ENCODE peak calls at places on chromosomes 2 and 18, in five cellular contexts. V, I, H, Q and T are unnamed samples.
A peak's percentile ranks its signal among the peaks of the same experiment; 100 is the strongest.

GRCh38 chr2:160228141-160228963 is 28.3 kb upstream of the ITGB6 start:
- DNase-seq in V (peak; percentile 77), I (peak; percentile 29), H (no peak), Q (peak; percentile 92), T (peak; percentile 86)

GRCh38 chr2:177322801-177323261 is 58.3 kb upstream of the NFE2L2 start:
- DNase-seq in V (peak; percentile 92), I (peak; percentile 49), H (no peak), Q (peak; percentile 11), T (peak; percentile 93)

GRCh38 chr2:62447411-62447810 is 58.6 kb downstream of the TMEM17 start:
- DNase-seq in V (no peak), I (no peak), H (no peak), Q (no peak), T (no peak)

GRCh38 chr2:163662141-163662780 is 73.5 kb downstream of the FIGN start:
- DNase-seq in V (no peak), I (no peak), H (no peak), Q (no peak), T (peak; percentile 47)

GRCh38 chr2:9627310-9627709 is 3.5 kb downstream of the YWHAQ start:
- DNase-seq in V (no peak), I (no peak), H (no peak), Q (no peak), T (peak; percentile 26)

GRCh38 chr2:120476141-120476540 is 130.2 kb downstream of the INHBB start:
- DNase-seq in V (peak; percentile 41), I (peak; percentile 93), H (no peak), Q (no peak), T (peak; percentile 21)

GRCh38 chr18:72612894-72613537 is 68.9 kb upstream of the CBLN2 start:
- DNase-seq in V (no peak), I (no peak), H (no peak), Q (no peak), T (no peak)

GRCh38 chr2:176392125-176392704 is 123.0 kb downstream of the MTX2 start:
- DNase-seq in V (no peak), I (no peak), H (no peak), Q (no peak), T (no peak)

GRCh38 chr2:62306751-62307468 is 111.0 kb downstream of the B3GNT2 start:
- DNase-seq in V (peak; percentile 72), I (peak; percentile 62), H (no peak), Q (no peak), T (peak; percentile 75)

GRCh38 chr2:240873098-240873788 is 4.6 kb downstream of the AGXT start:
- DNase-seq in V (no peak), I (no peak), H (no peak), Q (no peak), T (no peak)

GRCh38 chr2:230358305-230358704 is 31.3 kb downstream of the SP140L start:
- DNase-seq in V (no peak), I (no peak), H (no peak), Q (no peak), T (peak; percentile 23)

GRCh38 chr18:10659000-10659399 is 133.2 kb downstream of the NAPG start:
- DNase-seq in V (no peak), I (no peak), H (no peak), Q (no peak), T (no peak)

GRCh38 chr2:67846341-67847070 is 216.3 kb downstream of the C1D start:
- DNase-seq in V (peak; percentile 92), I (peak; percentile 97), H (peak; percentile 78), Q (peak; percentile 82), T (peak; percentile 90)

GRCh38 chr18:50194623-50195532 is at the start of gene MYO5B:
- DNase-seq in V (peak; percentile 63), I (peak; percentile 92), H (peak; percentile 73), Q (peak; percentile 7), T (no peak)

GRCh38 chr2:56202722-56203121 is 18.9 kb downstream of the CCDC85A start:
- DNase-seq in V (no peak), I (no peak), H (no peak), Q (no peak), T (no peak)

GRCh38 chr18:76364282-76365259 is 130.5 kb downstream of the ZNF516 start:
- DNase-seq in V (no peak), I (no peak), H (no peak), Q (no peak), T (no peak)

GRCh38 chr18:45837283-45838070 is 12.0 kb downstream of the SIGLEC15 start:
- DNase-seq in V (no peak), I (peak; percentile 41), H (peak; percentile 81), Q (peak; percentile 45), T (peak; percentile 13)

GRCh38 chr18:5073026-5073944 is 123.8 kb downstream of the AKAIN1 start:
- DNase-seq in V (peak; percentile 7), I (no peak), H (peak; percentile 38), Q (peak; percentile 43), T (peak; percentile 29)

GRCh38 chr2:223084873-223085272 is 32.9 kb downstream of the KCNE4 start:
- DNase-seq in V (no peak), I (peak; percentile 75), H (peak; percentile 48), Q (no peak), T (no peak)

GRCh38 chr2:158127380-158127804 is 25.7 kb downstream of the UPP2 start:
- DNase-seq in V (no peak), I (no peak), H (no peak), Q (no peak), T (no peak)

GRCh38 chr2:8543412-8544167 is 138.3 kb upstream of the ID2 start:
- DNase-seq in V (no peak), I (peak; percentile 33), H (peak; percentile 22), Q (no peak), T (no peak)

GRCh38 chr2:69306897-69307695 is 79.9 kb downstream of the GFPT1 start:
- DNase-seq in V (peak; percentile 70), I (peak; percentile 69), H (peak; percentile 87), Q (peak; percentile 88), T (peak; percentile 44)

GRCh38 chr2:207825033-207825957 is 55.6 kb upstream of the FZD5 start:
- DNase-seq in V (no peak), I (no peak), H (no peak), Q (no peak), T (no peak)

GRCh38 chr2:25478736-25479135 is 137.0 kb upstream of the DNMT3A start:
- DNase-seq in V (no peak), I (no peak), H (no peak), Q (no peak), T (no peak)

GRCh38 chr2:218745559-218746469 is 35.2 kb downstream of the TTLL4 start:
- DNase-seq in V (no peak), I (peak; percentile 63), H (no peak), Q (no peak), T (peak; percentile 35)

GRCh38 chr2:223642496-223642895 is 40.3 kb upstream of the SCG2 start:
- DNase-seq in V (no peak), I (no peak), H (no peak), Q (no peak), T (no peak)

GRCh38 chr18:22505136-22505535 is 87.4 kb upstream of the CTAGE1 start:
- DNase-seq in V (no peak), I (no peak), H (no peak), Q (no peak), T (no peak)
- H3K27ac ChIP-seq in V (no peak overlapping the region), I (no peak overlapping the region), H (no peak overlapping the region), Q (peak overlapping the region; percentile 37), T (no peak overlapping the region)

GRCh38 chr2:164703915-164704706 is 82.8 kb upstream of the GRB14 start:
- DNase-seq in V (no peak), I (no peak), H (no peak), Q (peak; percentile 24), T (no peak)
- TF ChIP-seq CTCF in V (no peak), I (no peak), H (no peak), Q (peak; percentile 41), T (no peak)

GRCh38 chr18:7363338-7363737 is 132.4 kb downstream of the LRRC30 start:
- DNase-seq in V (no peak), I (no peak), H (no peak), Q (no peak), T (no peak)

GRCh38 chr18:7369006-7369405 is 138.1 kb downstream of the LRRC30 start:
- DNase-seq in V (no peak), I (no peak), H (no peak), Q (no peak), T (no peak)

GRCh38 chr18:7367336-7367735 is 136.4 kb downstream of the LRRC30 start:
- DNase-seq in V (no peak), I (no peak), H (peak; percentile 43), Q (peak; percentile 1), T (no peak)

GRCh38 chr18:7370375-7370774 is 139.5 kb downstream of the LRRC30 start:
- DNase-seq in V (no peak), I (no peak), H (no peak), Q (no peak), T (no peak)

GRCh38 chr18:7366597-7366996 is 135.7 kb downstream of the LRRC30 start:
- DNase-seq in V (no peak), I (no peak), H (no peak), Q (no peak), T (no peak)
- H3K27ac ChIP-seq in V (no peak overlapping the region), I (no peak overlapping the region), H (no peak overlapping the region), Q (no peak overlapping the region), T (no peak overlapping the region)

GRCh38 chr2:235328991-235329390 is 164.9 kb upstream of the AGAP1 start:
- DNase-seq in V (no peak), I (no peak), H (no peak), Q (no peak), T (no peak)
- TF ChIP-seq CTCF in V (no peak), I (no peak), H (no peak), Q (no peak), T (no peak)

GRCh38 chr2:145617420-145617819 is 1097.5 kb upstream of the ZEB2 start:
- DNase-seq in V (no peak), I (no peak), H (no peak), Q (no peak), T (no peak)

GRCh38 chr2:145623136-145623535 is 1103.2 kb upstream of the ZEB2 start:
- DNase-seq in V (no peak), I (no peak), H (no peak), Q (no peak), T (no peak)

GRCh38 chr2:145615626-145616025 is 1095.7 kb upstream of the ZEB2 start:
- DNase-seq in V (no peak), I (no peak), H (no peak), Q (no peak), T (no peak)

GRCh38 chr2:145617906-145618305 is 1098.0 kb upstream of the ZEB2 start:
- DNase-seq in V (peak; percentile 2), I (no peak), H (no peak), Q (no peak), T (peak; percentile 45)
- H3K27ac ChIP-seq in V (no peak overlapping the region), I (no peak overlapping the region), H (no peak overlapping the region), Q (no peak overlapping the region), T (no peak overlapping the region)